ENCODE peak calls at places on chromosomes 12 and 14, in six cellular contexts. K is nephron progenitor cell, X is WTC11, Z is neural crest cell, U is progenitor cell of endocrine pancreas, O is fibroblast of lung. R is an unnamed sample.

GRCh38 chr14:102584871-102585869 is 7.3 kb upstream of the RCOR1 start:
- DNase-seq in U (peak), X (peak), O (no peak), Z (peak), K (peak), R (no peak)

GRCh38 chr12:57724003-57724935 is 14.3 kb downstream of the AGAP2 start:
- DNase-seq in K (no peak), X (no peak), O (no peak), U (no peak), Z (no peak), R (no peak)

GRCh38 chr12:116142936-116143882 is 134.3 kb downstream of the MED13L start:
- DNase-seq in X (no peak), K (no peak), U (no peak), O (peak), Z (no peak), R (no peak)

GRCh38 chr14:71206766-71207371 is 299.6 kb downstream of the PCNX1 start:
- DNase-seq in X (no peak), U (no peak), K (no peak), Z (no peak), O (peak), R (peak)

GRCh38 chr14:29607129-29607528 is 320.5 kb downstream of the PRKD1 start:
- DNase-seq in O (no peak), X (no peak), U (no peak), Z (no peak), K (no peak), R (no peak)

GRCh38 chr14:61409782-61410181 is 88.4 kb downstream of the PRKCH start:
- DNase-seq in U (no peak), X (no peak), K (no peak), O (no peak), Z (no peak), R (no peak)

GRCh38 chr12:113860950-113861349 is 105.2 kb downstream of the RBM19 start:
- DNase-seq in K (no peak), Z (no peak), U (no peak), O (peak), X (no peak), R (peak)

GRCh38 chr14:94598816-94599655 is 13.2 kb upstream of the SERPINA3 start:
- DNase-seq in O (peak), Z (peak), X (no peak), U (peak), K (no peak), R (peak)

GRCh38 chr12:122028601-122029560 is 7.2 kb downstream of the BCL7A start:
- DNase-seq in K (no peak), U (no peak), Z (no peak), X (no peak), O (no peak), R (no peak)

GRCh38 chr14:77882098-77882497 is 82.2 kb downstream of the ADCK1 start:
- DNase-seq in K (no peak), X (no peak), U (no peak), Z (no peak), O (no peak), R (no peak)

DNA sequence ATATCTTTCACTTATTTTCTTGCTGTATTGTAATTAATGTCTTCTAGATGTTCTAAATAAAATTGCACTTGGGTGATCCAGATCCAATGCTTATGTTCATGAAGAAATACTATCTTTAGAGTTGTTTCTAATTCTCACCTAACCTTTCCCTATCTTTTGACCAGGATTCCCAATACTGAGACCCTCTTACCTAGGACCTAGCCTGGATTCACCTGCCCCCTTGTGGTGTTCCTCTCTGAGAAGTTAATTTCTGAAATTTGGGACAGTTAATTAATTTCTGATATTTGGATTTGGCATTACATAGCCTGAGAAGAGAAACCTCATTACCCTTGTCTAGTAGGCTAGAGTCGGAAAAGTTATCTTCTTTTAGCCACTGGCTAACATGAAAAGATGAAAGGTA is 29.5 kb downstream of the FOXA1 start:
- DNase-seq in K (no peak), Z (no peak), X (peak), U (no peak), O (no peak), R (no peak)
- TF ChIP-seq CTCF in K (no peak), Z (peak), X (peak), U (peak), O (peak), R (peak)

DNA sequence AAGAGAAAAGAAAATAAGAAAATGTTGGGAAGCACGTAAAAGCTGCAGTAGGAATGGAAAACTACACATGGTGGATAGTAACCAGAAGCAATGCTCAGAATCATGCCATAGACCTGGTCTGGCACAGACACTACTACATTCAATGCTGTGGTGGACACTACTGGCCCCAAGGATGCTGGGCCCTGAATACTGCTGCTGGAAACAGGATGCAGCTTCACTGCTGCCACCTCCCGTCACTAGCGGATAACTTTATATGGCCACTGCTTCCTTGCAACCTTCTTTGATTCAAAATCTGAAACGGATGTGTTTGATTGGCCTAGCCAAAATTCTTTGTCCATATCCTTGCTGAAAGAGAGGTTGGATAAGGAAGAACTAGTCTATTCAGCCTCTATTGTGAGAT is 30.7 kb downstream of the ADCY6 start:
- DNase-seq in Z (no peak), K (no peak), U (no peak), O (no peak), X (no peak), R (no peak)
- TF ChIP-seq CTCF in Z (no peak), K (no peak), U (no peak), O (no peak), X (no peak), R (no peak)

GRCh38 chr12:107402041-107403022 is 283.3 kb upstream of the PWP1 start:
- DNase-seq in X (peak), O (peak), Z (peak), U (peak), K (peak), R (no peak)
- TF ChIP-seq CTCF in X (no peak), O (peak), Z (peak), U (peak), K (peak), R (peak)

DNA sequence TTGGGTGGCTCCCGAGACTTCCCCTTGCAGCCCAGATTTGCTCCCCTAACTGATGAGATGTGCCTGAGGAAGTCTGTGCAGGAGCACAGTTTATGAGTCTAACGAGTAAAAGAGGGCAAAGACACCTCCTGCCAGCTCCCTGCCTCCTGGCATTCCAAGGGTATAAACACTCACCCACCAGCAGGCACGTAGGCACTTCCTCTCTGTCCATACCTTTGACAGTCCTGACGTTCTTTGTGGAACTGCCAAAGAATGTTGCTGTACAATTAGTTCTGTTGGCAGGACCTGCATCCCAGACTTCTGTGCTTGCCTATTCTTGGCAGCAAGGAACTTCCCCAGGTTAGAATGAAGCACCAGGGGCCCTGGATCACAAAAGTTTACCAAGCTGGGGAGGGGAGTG is 889.3 kb downstream of the BCL11B start:
- DNase-seq in U (no peak), O (no peak), X (no peak), Z (no peak), K (no peak), R (no peak)
- TF ChIP-seq CTCF in U (no peak), O (no peak), X (no peak), Z (no peak), K (no peak), R (no peak)

DNA sequence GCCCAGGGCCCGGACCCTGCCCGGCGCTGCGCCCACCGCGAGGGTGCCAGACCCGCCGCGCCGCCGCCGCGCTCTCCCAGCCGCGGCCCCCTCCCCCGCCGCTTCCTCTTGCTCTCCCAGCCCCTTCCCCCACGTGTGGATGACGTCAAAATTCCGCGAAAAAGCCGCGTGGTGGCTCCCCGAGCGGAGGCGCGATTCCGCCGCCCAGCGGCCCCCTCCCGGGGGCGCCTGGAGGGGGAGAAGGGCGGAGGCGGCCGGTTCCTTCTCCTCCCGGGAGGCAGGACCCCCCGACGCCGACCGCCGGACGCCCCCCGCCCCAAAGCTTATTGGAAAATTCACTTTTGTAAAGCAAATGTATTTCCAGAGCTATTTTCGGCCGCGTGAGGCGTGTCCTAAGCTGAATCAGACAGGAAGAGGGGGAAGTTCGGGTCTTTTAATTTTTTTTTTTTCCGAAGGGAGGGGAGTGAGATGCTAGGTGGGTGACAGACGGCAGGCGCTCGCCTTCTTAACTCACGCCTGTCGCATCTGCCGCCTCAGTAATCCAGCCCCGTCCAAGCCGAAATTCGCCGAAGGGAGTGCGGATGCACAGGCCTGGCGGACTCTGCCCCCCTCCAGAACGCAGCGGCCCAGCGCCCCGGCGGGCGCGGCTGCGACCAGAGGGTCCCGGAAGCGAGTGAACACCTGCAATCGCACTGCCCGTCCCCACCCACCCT is 4.1 kb upstream of the CCND2 start:
- DNase-seq in X (peak), Z (peak), O (peak), U (peak), K (peak), R (no peak)
- TF ChIP-seq CTCF in X (no peak), Z (peak), O (no peak), U (peak), K (no peak), R (no peak)

GRCh38 chr14:104172880-104173279 is 34.5 kb downstream of the KIF26A start:
- DNase-seq in Z (no peak), U (no peak), O (no peak), K (no peak), X (no peak), R (no peak)

GRCh38 chr14:104171948-104172347 is 33.6 kb downstream of the KIF26A start:
- DNase-seq in K (no peak), X (no peak), O (no peak), U (no peak), Z (no peak), R (no peak)

GRCh38 chr14:104169765-104170113 is 31.4 kb downstream of the KIF26A start:
- DNase-seq in U (no peak), X (no peak), Z (no peak), O (no peak), K (no peak), R (no peak)

GRCh38 chr14:104172349-104172748 is 34.0 kb downstream of the KIF26A start:
- DNase-seq in K (no peak), U (no peak), O (no peak), X (no peak), Z (no peak), R (no peak)

DNA sequence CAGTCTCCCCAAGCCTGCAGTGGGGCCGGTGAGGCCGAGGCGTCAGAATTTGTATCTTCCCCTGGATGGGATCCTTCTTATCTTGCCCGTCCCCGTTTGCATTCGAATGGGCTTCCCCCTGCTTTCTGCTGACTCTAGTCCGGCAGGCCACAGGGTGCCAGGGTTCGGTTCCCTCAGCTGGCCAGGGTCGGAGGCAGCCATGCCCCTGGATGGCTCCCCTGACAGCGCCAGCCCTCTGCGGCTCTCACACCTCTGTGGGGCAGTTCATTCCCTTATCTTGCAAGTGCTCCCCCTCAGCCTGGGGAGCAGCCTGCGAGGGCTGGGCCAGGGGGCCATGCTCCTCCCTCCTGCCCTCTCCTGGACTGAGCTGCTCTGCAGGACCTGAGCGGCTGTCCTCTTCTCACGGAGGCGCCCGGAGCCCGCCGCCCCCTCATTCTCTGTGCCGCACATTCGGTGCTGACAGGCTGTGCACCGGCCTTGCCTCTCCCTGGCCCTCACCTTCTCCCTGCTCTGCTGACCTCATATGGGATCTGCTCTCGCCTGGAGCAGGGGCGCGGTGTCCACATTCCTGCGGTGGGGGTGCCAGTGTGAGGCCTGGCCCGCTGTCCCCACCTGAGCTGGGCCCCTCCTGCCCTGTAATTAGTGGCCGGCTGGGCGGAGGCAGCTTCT is 32.8 kb downstream of the KIF26A start:
- DNase-seq in U (peak), X (peak), Z (no peak), K (peak), O (no peak), R (no peak)
- TF ChIP-seq CTCF in U (peak), X (no peak), Z (no peak), K (no peak), O (no peak), R (no peak)

GRCh38 chr12:124436366-124436765 is 131.0 kb downstream of the NCOR2 start:
- DNase-seq in Z (no peak), X (no peak), O (no peak), K (no peak), U (no peak), R (no peak)
- TF ChIP-seq CTCF in Z (no peak), X (no peak), O (no peak), K (no peak), U (no peak), R (no peak)

GRCh38 chr12:108491256-108491655 is 23.8 kb upstream of the FICD start:
- DNase-seq in O (no peak), U (no peak), K (no peak), Z (no peak), X (no peak), R (no peak)

GRCh38 chr12:108498136-108498535 is 16.9 kb upstream of the FICD start:
- DNase-seq in O (no peak), K (no peak), X (no peak), Z (no peak), U (no peak), R (no peak)

GRCh38 chr12:108495823-108496579 is 19.1 kb upstream of the FICD start:
- DNase-seq in U (no peak), X (no peak), K (no peak), O (no peak), Z (no peak), R (no peak)

DNA sequence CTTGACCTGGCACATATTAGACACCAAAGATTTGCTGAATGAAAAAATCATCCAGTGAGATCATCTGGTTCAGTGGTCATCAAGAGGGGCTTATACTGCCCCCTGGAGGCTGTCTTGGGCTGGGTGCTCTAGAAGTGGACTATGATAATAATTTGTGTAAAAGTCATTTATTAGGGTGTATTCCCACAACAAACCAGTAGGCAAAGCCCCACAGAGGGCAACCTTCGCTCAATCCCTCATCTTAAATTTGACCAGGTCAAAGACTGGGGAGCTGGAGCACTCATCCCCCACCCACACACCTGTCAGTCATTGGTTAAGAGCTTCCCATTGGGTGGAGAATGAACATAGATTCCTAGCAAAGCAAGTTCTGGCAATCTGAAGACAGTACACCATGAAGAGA is 20.0 kb upstream of the FICD start:
- DNase-seq in Z (peak), K (peak), O (peak), U (no peak), X (peak), R (no peak)
- TF ChIP-seq CTCF in Z (peak), K (peak), O (peak), U (peak), X (peak), R (peak)